ENCODE peak calls at places on chromosomes 7 and 10, in five cellular contexts. G is AG04450, P is HCT116, F is spleen, L is A549. Q is an unnamed sample.

GRCh38 chr7:17497549-17498193 is 199.2 kb downstream of the AHR start:
- DNase-seq in F (no peak), G (no peak), P (no peak), L (no peak), Q (no peak)

GRCh38 chr10:31622993-31623392 is 304.0 kb downstream of the ZEB1 start:
- DNase-seq in F (no peak), L (no peak), P (no peak), G (no peak), Q (peak; percentile 99)

GRCh38 chr10:81847675-81848074 is 27.3 kb upstream of the NRG3 start:
- DNase-seq in G (no peak), L (no peak), F (no peak), P (no peak), Q (no peak)

GRCh38 chr7:132249591-132249971 is 326.7 kb downstream of the PLXNA4 start:
- DNase-seq in F (no peak), L (peak; percentile 56), G (no peak), P (no peak), Q (no peak)

GRCh38 chr10:70715853-70716795 is 43.8 kb downstream of the ADAMTS14 start:
- DNase-seq in P (peak; percentile 68), F (no peak), L (no peak), G (peak; percentile 8), Q (peak; percentile 66)

GRCh38 chr7:55572378-55573233 is at the start of gene VOPP1:
- DNase-seq in F (peak; percentile 94), P (no peak), L (peak; percentile 80), G (no peak), Q (no peak)

GRCh38 chr10:58044072-58044471 is 223.6 kb downstream of the IPMK start:
- DNase-seq in G (peak; percentile 64), F (no peak), P (no peak), L (no peak), Q (peak; percentile 46)

GRCh38 chr10:124378817-124379510 is 39.8 kb downstream of the OAT start:
- DNase-seq in L (peak; percentile 34), G (no peak), P (peak; percentile 78), F (no peak), Q (no peak)

DNA sequence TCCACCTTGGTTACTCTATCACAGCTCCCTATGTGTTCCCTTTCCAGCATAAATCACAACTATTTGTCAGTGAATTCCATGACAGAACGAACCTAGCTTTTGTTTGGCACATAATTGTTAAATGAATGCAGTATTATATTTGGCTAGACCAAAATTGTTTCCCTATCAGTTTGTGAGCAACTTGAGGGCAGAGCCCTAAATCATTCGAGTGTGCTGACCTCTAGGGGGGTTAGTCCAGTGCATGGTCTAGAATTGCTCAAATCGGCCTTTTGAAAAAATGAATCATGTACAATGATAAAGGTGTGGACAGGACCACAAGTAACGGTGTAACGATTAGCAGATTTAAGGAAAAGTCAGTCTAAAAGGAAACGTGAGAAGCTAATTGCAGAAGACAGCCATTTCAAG is 475 bp upstream of the NRBF2 start:
- DNase-seq in G (no peak), F (no peak), L (no peak), P (no peak), Q (no peak)
- TF ChIP-seq CTCF in G (no peak), F (no peak), L (no peak), P (no peak), Q (no peak)

DNA sequence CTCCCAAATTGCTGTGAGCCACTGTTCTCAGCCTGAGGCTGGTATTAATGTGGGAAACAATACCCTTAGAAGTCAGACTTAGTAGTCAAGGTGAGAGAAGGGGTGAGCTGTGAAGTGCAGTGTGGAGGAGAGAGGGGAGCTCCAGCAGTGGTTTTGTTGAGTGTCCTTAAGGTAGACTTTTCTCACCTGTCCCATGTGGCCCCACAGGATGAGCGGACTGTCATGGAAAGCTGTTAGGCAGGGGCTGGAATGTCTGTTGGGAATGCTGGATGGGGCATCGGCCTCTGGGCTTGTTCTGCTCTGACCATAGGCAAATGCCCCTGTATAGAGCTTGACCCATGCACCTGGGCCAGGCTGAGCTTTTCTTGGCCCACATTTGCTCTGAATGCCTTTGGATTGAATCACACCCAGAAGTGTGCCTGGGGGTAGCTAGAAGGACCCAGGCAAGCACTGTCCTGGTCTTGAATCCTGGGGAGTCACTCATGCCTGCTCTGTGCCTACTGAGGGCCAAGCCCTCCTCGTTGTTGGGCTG is 36.3 kb upstream of the SH2D4B start:
- DNase-seq in F (peak; percentile 67), P (no peak), L (no peak), G (no peak), Q (no peak)
- H3K4me3 ChIP-seq in F (no peak overlapping the region), P (no peak overlapping the region), L (peak overlapping the region; percentile 13), G (no peak overlapping the region), Q (no peak overlapping the region)

DNA sequence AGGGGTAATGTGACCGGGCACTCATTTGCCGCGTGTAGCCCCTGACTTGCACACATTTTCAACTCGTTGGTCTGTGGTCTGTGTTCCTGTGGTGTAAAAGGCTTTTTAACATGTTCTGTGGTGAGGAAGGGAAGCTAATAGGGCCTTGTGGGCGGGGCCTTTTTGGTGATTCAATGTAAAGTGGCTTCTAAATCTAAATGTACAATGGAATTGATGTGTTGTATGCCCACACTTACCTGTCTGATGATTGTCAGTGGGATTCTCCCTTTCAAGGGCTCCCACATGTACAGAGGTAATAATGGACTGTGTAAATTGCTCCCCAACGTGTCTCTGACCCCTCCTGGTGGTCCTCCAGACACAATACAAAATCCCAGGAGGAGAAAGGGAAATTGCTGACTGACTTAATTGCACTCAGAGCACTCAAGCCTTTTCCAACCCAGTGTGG is 43.1 kb upstream of the GATAD1 start:
- DNase-seq in L (no peak), G (no peak), F (no peak), P (no peak), Q (no peak)
- TF ChIP-seq CTCF in L (no peak), G (no peak), F (no peak), P (peak; percentile 1), Q (peak; percentile 5)

GRCh38 chr10:102188298-102188940 is 36.2 kb downstream of the NOLC1 start:
- DNase-seq in L (no peak), P (no peak), G (no peak), F (no peak), Q (no peak)
- H3K4me3 ChIP-seq in L (no peak overlapping the region), P (no peak overlapping the region), G (no peak overlapping the region), F (no peak overlapping the region), Q (no peak overlapping the region)

GRCh38 chr7:27689878-27690164 is 27.1 kb upstream of the HIBADH start:
- DNase-seq in G (no peak), L (no peak), P (no peak), F (no peak), Q (no peak)

GRCh38 chr7:27688056-27688455 is 25.4 kb upstream of the HIBADH start:
- DNase-seq in L (no peak), P (no peak), G (no peak), F (no peak), Q (no peak)

GRCh38 chr7:27686315-27686714 is 23.6 kb upstream of the HIBADH start:
- DNase-seq in P (no peak), F (no peak), G (no peak), L (no peak), Q (no peak)

GRCh38 chr7:27690649-27691048 is 28.0 kb upstream of the HIBADH start:
- DNase-seq in F (no peak), P (no peak), L (no peak), G (no peak), Q (no peak)

GRCh38 chr7:27689045-27689877 is 26.6 kb upstream of the HIBADH start:
- DNase-seq in G (no peak), P (no peak), F (no peak), L (no peak), Q (no peak)
- TF ChIP-seq CTCF in G (peak; percentile 23), P (peak; percentile 53), F (peak; percentile 14), L (peak; percentile 67), Q (peak; percentile 39)

GRCh38 chr7:87432536-87432935 is 42.9 kb downstream of the ABCB4 start:
- DNase-seq in P (no peak), L (no peak), F (no peak), G (no peak), Q (no peak)

DNA sequence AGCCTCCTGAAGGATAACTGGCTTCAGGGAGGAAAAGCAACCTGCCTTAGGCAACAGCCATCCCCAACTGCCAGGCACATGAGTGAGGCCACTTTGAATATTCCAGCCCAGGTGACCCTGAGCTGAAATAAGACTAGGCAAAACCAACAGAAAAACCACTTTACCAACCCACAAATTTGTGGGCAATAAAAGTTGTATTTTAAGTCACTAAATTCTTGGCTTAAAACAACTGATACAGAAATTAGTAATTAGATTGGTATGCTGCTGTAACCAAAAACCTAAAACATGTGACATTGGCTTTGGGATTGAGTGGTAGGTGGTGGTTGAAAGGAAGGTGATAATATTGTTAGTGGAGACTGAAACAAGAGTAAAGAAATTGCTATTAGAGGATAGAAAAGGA is 39.9 kb downstream of the ABCB4 start:
- DNase-seq in P (no peak), L (no peak), F (no peak), G (no peak), Q (no peak)
- H3K4me3 ChIP-seq in P (no peak overlapping the region), L (no peak overlapping the region), F (no peak overlapping the region), G (no peak overlapping the region), Q (no peak overlapping the region)

DNA sequence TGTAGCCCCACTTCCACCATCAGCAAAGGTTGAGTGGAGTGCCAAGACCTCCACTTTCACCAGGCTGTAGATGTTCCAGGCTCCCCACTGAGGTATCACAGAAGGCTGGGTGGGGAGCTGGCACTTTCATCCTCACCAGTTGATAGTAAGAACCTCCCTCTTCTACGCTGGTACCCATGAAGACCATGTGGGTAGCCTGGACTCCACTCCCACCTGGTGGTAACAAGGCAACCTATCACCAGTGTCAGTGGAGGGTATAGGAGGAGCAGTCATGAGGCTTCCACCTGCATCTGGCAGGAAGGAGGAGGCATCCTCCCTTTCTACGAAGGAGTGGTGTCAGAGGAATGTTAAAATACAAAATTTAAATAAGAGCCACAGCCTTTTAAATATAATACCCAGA is 4.4 kb downstream of the SMIM30 start:
- DNase-seq in L (no peak), G (no peak), F (no peak), P (no peak), Q (no peak)
- TF ChIP-seq CTCF in L (no peak), G (no peak), F (no peak), P (peak; percentile 5), Q (peak; percentile 10)

Q was measured in HFF-Myc.